ENCODE peak calls at places on chromosomes 7 and 10, in four cellular contexts. G, S, A and P are unnamed samples.

GRCh38 chr7:15720849-15721471 is 34.5 kb upstream of the MEOX2 start:
- DNase-seq in G (peak), S (peak), A (peak), P (peak)

GRCh38 chr10:73182568-73182967 is 14.6 kb downstream of the FAM149B1 start:
- DNase-seq in G (no peak), S (no peak), A (no peak), P (no peak)

GRCh38 chr10:132652446-132652845 is 114.9 kb downstream of the INPP5A start:
- DNase-seq in G (no peak), S (no peak), A (no peak), P (no peak)

GRCh38 chr7:88665892-88666514 is 93.5 kb upstream of the ZNF804B start:
- DNase-seq in G (no peak), S (no peak), A (no peak), P (no peak)

GRCh38 chr7:7408001-7408770 is 127.5 kb downstream of the COL28A1 start:
- DNase-seq in G (no peak), S (no peak), A (no peak), P (no peak)

GRCh38 chr7:47325337-47325736 is 256.6 kb downstream of the TNS3 start:
- DNase-seq in G (no peak), S (no peak), A (no peak), P (no peak)

GRCh38 chr7:128962837-128963236 is 25.1 kb downstream of the IRF5 start:
- DNase-seq in G (no peak), S (no peak), A (no peak), P (no peak)

GRCh38 chr10:122115874-122116273 is 126.9 kb downstream of the TACC2 start:
- DNase-seq in G (no peak), S (no peak), A (no peak), P (no peak)

GRCh38 chr10:47076949-47077348 is 165.7 kb downstream of the PTPN20 start:
- DNase-seq in G (no peak), S (no peak), A (no peak), P (no peak)

GRCh38 chr10:31669367-31669766 is 259.3 kb downstream of the ARHGAP12 start:
- DNase-seq in G (no peak), S (no peak), A (no peak), P (no peak)

GRCh38 chr7:139699640-139700504 is 77.9 kb downstream of the HIPK2 start:
- DNase-seq in G (no peak), S (no peak), A (peak), P (peak)

GRCh38 chr7:150954986-150955518 is 23.1 kb downstream of the KCNH2 start:
- DNase-seq in G (no peak), S (no peak), A (no peak), P (no peak)

GRCh38 chr10:118753331-118753730 is 1.4 kb downstream of the CACUL1 start:
- DNase-seq in G (no peak), S (no peak), A (no peak), P (no peak)

GRCh38 chr10:97319671-97320479 is 804 bp downstream of the FRAT1 start:
- DNase-seq in G (peak), S (peak), A (peak), P (peak)

GRCh38 chr7:82443044-82443800 is at the start of gene CACNA2D1:
- DNase-seq in G (peak), S (peak), A (peak), P (peak)

GRCh38 chr10:61257956-61258496 is 195.2 kb downstream of the TMEM26 start:
- DNase-seq in G (no peak), S (no peak), A (no peak), P (no peak)

GRCh38 chr7:31815796-31816195 is 128.8 kb downstream of the PPP1R17 start:
- DNase-seq in G (no peak), S (no peak), A (no peak), P (no peak)
- TF ChIP-seq TEAD4 in G (no peak), S (no peak), A (no peak), P (no peak)

GRCh38 chr7:51977913-51978312 is 661.3 kb upstream of the COBL start:
- DNase-seq in G (no peak), S (no peak), A (no peak), P (no peak)
- TF ChIP-seq TEAD4 in G (no peak), S (no peak), A (no peak), P (no peak)

GRCh38 chr10:100504101-100504500 is 15.6 kb downstream of the SEC31B start:
- DNase-seq in G (no peak), S (no peak), A (no peak), P (no peak)

GRCh38 chr10:100505164-100505563 is 14.5 kb downstream of the SEC31B start:
- DNase-seq in G (no peak), S (no peak), A (no peak), P (no peak)

GRCh38 chr10:100502926-100503480 is 16.7 kb downstream of the SEC31B start:
- DNase-seq in G (no peak), S (peak), A (no peak), P (no peak)

GRCh38 chr10:100498059-100498458 is 21.6 kb downstream of the SEC31B start:
- DNase-seq in G (no peak), S (no peak), A (no peak), P (no peak)

GRCh38 chr10:100501423-100501822 is 18.2 kb downstream of the SEC31B start:
- DNase-seq in G (no peak), S (no peak), A (no peak), P (no peak)
- TF ChIP-seq TEAD4 in G (no peak), S (no peak), A (no peak), P (no peak)

DNA sequence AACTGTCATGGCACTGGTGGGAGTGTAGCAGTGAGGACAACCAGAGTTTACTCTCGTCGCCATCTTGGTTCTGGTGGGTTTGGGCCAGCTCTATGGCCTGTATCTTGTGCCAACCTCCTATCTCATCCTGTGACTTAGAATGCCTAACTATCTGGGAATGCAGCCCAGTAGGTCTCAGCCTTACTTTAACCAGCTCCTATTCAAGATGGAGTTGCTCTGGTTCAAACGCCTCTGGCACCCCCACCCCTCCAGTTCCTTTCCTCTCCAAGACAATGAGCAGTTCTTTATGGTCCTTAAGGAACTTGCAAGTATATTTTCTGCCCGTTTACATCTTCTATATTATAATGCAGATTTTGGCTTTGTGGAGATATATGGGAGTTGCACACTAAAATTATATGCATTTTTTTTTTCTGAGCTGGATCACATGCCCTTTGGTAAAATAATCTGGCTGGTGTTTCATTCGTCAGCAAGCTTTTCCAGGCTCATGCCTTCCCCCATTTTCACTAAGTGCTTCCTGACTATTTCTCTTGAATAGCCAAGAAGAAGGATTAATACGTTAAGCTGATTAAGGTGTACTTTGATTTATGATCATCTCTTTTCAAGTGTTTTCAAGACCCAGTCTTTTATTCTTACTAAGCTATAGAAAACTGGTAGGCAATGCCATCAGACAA is 11.2 kb upstream of the WIPF3 start:
- DNase-seq in G (no peak), S (no peak), A (no peak), P (no peak)
- TF ChIP-seq TEAD4 in G (no peak), S (no peak), A (no peak), P (no peak)